ENCODE peak calls at places on chromosomes 16 and 17, in five cellular contexts. C is kidney, E is K562, K is neural progenitor cell, A is mesendoderm. U is an unnamed sample.

GRCh38 chr16:29852654-29853053 is 10.4 kb downstream of the CDIPT start:
- DNase-seq in C (no peak), E (no peak), K (no peak), A (no peak), U (no peak)

GRCh38 chr16:48133455-48134226 is 22.2 kb downstream of the ABCC12 start:
- DNase-seq in C (peak; percentile 29), E (no peak), K (no peak), A (no peak), U (no peak)

GRCh38 chr16:50616883-50617629 is 64.1 kb downstream of the SNX20 start:
- DNase-seq in C (no peak), E (no peak), K (no peak), A (peak; percentile 87), U (peak; percentile 70)

GRCh38 chr16:75230471-75231110 is 11.8 kb downstream of the CTRB1 start:
- DNase-seq in C (peak; percentile 18), E (no peak), K (no peak), A (no peak), U (no peak)

GRCh38 chr16:79400462-79401149 is 199.9 kb downstream of the MAF start:
- DNase-seq in C (no peak), E (peak; percentile 80), K (no peak), A (no peak), U (no peak)

GRCh38 chr16:66416981-66417700 is 10.0 kb upstream of the BEAN1 start:
- DNase-seq in C (no peak), E (no peak), K (no peak), A (no peak), U (no peak)

GRCh38 chr16:50602531-50603205 is 54.5 kb downstream of the NKD1 start:
- DNase-seq in C (no peak), E (no peak), K (no peak), A (no peak), U (no peak)

GRCh38 chr17:12041316-12041715 is 20.6 kb downstream of the MAP2K4 start:
- DNase-seq in C (no peak), E (no peak), K (no peak), A (no peak), U (no peak)

GRCh38 chr17:80116923-80117380 is 15.6 kb downstream of the GAA start:
- DNase-seq in C (peak; percentile 60), E (no peak), K (no peak), A (no peak), U (no peak)

GRCh38 chr17:5194346-5194745 is 2.7 kb upstream of the ZNF594 start:
- DNase-seq in C (no peak), E (no peak), K (no peak), A (no peak), U (no peak)

GRCh38 chr17:40418428-40418706 is 671 bp upstream of the TOP2A start:
- DNase-seq in C (no peak), E (no peak), K (no peak), A (no peak), U (no peak)
- H3K9ac ChIP-seq in C (peak overlapping the region; percentile 65), E (peak overlapping the region; percentile 63), K (no peak overlapping the region), A (peak overlapping the region; percentile 68), U (no peak overlapping the region)

DNA sequence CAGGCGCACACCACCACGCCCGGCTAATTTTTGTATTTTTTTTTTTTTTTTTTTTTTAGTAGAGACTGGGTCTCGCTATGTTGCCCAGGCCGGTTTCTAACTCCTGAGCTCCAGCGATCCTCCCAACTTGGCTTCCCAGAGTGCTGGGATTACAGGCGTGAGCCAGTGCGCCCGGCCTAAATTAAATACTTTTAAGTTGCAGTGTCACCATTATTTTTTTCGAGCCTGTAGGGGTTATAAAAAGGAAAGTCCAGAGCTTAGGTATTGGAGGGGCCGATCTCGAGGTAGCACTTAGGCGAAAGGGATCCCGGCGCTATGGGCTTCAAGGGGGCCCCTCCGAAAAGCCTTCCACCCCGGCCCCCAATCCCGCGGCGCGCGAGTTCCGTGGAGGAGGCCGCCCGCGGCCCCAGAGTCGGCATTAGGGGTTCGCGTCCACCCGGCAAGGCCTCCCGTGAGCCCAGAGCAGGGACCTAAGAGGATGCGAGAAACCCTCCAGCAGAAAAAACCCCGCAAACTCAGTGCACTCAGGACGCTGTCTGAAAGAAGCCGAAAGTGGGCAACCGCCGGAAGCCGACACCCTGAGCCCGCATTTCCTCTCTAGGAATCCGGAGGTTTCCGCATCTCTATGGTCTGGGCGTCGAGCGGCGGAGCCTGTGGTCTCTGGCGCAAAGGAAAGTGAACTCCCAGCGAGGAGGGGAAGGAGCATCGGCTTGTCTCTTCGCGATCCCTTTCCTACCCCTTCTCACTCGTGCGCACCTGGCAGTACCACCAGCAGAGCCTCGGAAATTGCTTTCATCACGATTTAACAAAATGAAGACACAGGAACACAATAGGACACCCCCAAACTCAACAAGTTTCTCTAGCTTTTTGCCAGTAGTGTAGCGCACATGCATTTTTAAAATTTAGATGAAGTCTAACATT is 14.1 kb upstream of the RGS9 start:
- DNase-seq in C (peak; percentile 91), E (peak; percentile 86), K (peak; percentile 92), A (peak; percentile 96), U (peak; percentile 98)
- H3K9ac ChIP-seq in C (peak overlapping the region; percentile 79), E (peak overlapping the region; percentile 84), K (peak overlapping the region; percentile 89), A (peak overlapping the region; percentile 72), U (peak overlapping the region; percentile 34)

DNA sequence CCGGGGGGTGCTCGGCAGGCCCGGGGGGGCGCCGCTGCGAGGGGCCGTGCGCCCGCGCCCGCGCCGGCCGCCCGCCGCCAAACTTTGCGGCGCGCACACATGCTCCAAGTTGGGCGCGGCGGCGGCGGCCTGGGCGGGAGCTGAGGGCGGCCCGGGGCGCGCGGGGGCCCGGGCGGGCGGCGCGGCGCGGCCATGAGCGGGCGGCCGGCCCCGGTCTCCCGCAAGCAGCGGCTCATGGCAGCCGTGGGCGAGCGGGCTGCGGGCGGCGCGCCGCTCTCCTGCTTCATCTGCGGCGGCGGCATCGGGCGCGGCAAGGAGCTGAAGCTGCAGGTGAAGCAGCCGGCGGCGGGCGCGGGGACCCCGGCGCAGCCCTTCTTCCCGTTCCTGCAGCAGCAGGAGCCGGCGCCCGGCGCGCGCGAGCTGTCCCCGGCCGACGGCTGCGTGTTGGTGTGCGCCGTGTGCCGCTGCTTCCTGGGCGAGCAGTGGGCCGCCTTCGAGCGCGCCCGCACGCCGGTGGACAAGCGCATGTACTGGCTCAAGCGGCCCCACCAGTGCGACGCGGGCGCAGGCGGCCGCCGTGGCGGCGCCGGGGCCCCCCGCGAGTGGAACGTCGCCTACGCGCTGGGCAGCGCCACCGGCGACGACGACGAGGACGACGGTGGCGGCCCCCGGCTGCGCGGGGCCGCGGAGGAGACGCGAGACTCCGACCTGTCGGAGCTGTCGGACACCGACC is 57.2 kb upstream of the CIBAR2 start:
- DNase-seq in C (peak; percentile 78), E (peak; percentile 66), K (peak; percentile 71), A (peak; percentile 44), U (peak; percentile 74)
- H3K9ac ChIP-seq in C (no peak overlapping the region), E (peak overlapping the region; percentile 34), K (no peak overlapping the region), A (peak overlapping the region; percentile 71), U (no peak overlapping the region)

GRCh38 chr16:82627811-82628339 is 1.1 kb downstream of the CDH13 start:
- DNase-seq in C (peak; percentile 72), E (no peak), K (peak; percentile 68), A (no peak), U (peak; percentile 72)
- H3K9ac ChIP-seq in C (no peak overlapping the region), E (no peak overlapping the region), K (no peak overlapping the region), A (peak overlapping the region; percentile 58), U (peak overlapping the region; percentile 29)

GRCh38 chr16:88771294-88771772 is 13.7 kb downstream of the PIEZO1 start:
- DNase-seq in C (no peak), E (no peak), K (no peak), A (no peak), U (no peak)

GRCh38 chr16:88770459-88771293 is 14.3 kb downstream of the PIEZO1 start:
- DNase-seq in C (peak; percentile 93), E (peak; percentile 72), K (peak; percentile 93), A (peak; percentile 92), U (peak; percentile 97)

GRCh38 chr16:88774544-88775393 is 10.3 kb downstream of the PIEZO1 start:
- DNase-seq in C (no peak), E (no peak), K (no peak), A (no peak), U (no peak)

GRCh38 chr16:88773812-88774291 is 11.2 kb downstream of the PIEZO1 start:
- DNase-seq in C (no peak), E (peak; percentile 90), K (peak; percentile 68), A (peak; percentile 50), U (peak; percentile 83)

GRCh38 chr16:88772871-88773811 is 11.9 kb downstream of the PIEZO1 start:
- DNase-seq in C (peak; percentile 93), E (peak; percentile 59), K (peak; percentile 64), A (peak; percentile 49), U (no peak)
- H3K9ac ChIP-seq in C (peak overlapping the region; percentile 19), E (peak overlapping the region; percentile 75), K (no peak overlapping the region), A (no peak overlapping the region), U (no peak overlapping the region)